ENCODE peak calls at places on chromosomes 6 and 20, in ten cellular contexts. M is MM.1S, X is aorta, J is GM23248, A is sigmoid colon, Q is left lung, P is lower leg skin, Z is astrocyte, K is Peyer's patch, U is heart right ventricle. F is an unnamed sample.

GRCh38 chr6:25035451-25036435 is 100.0 kb upstream of the RIPOR2 start:
- DNase-seq in M (no peak), X (no peak), J (no peak), A (no peak), Q (no peak), P (no peak), Z (peak), K (peak), U (no peak), F (no peak)

GRCh38 chr6:12516070-12516469 is 200.5 kb upstream of the PHACTR1 start:
- DNase-seq in M (peak), X (no peak), J (peak), A (no peak), Q (no peak), P (no peak), Z (no peak), K (no peak), U (no peak), F (no peak)

GRCh38 chr6:159898519-159898918 is 7.7 kb downstream of the MAS1 start:
- DNase-seq in M (no peak), X (no peak), J (no peak), A (no peak), Q (no peak), P (peak), Z (no peak), K (no peak), U (no peak), F (no peak)

GRCh38 chr6:155248021-155249001 is 15.5 kb upstream of the CLDN20 start:
- DNase-seq in M (no peak), X (no peak), J (peak), A (peak), Q (peak), P (peak), Z (peak), K (peak), U (no peak), F (no peak)

GRCh38 chr6:111294374-111294967 is 188.5 kb downstream of the REV3L start:
- DNase-seq in M (no peak), X (no peak), J (no peak), A (no peak), Q (no peak), P (no peak), Z (no peak), K (no peak), U (no peak), F (no peak)

GRCh38 chr20:1269850-1270249 is 3.8 kb downstream of the SNPH start:
- DNase-seq in M (no peak), X (no peak), J (no peak), A (no peak), Q (no peak), P (no peak), Z (no peak), K (no peak), U (no peak), F (no peak)

GRCh38 chr6:132130530-132131298 is 179.5 kb upstream of the CCN2 start:
- DNase-seq in M (no peak), X (peak), J (peak), A (peak), Q (no peak), P (peak), Z (peak), K (no peak), U (peak), F (peak)

GRCh38 chr20:7113577-7114466 is 346.3 kb downstream of the BMP2 start:
- DNase-seq in M (peak), X (no peak), J (peak), A (no peak), Q (no peak), P (no peak), Z (peak), K (no peak), U (peak), F (no peak)

GRCh38 chr6:7721654-7722053 is 4.2 kb upstream of the BMP6 start:
- DNase-seq in M (peak), X (no peak), J (peak), A (no peak), Q (no peak), P (no peak), Z (no peak), K (no peak), U (no peak), F (no peak)

GRCh38 chr6:131846023-131846663 is 38.3 kb downstream of the ENPP1 start:
- DNase-seq in M (no peak), X (no peak), J (no peak), A (no peak), Q (no peak), P (no peak), Z (no peak), K (no peak), U (no peak), F (no peak)

GRCh38 chr6:72182337-72183246 is 296.2 kb downstream of the RIMS1 start:
- DNase-seq in M (peak), X (no peak), J (peak), A (no peak), Q (peak), P (no peak), Z (peak), K (no peak), U (peak), F (no peak)

GRCh38 chr20:59042151-59042795 is at the start of gene PRELID3B:
- DNase-seq in M (no peak), X (no peak), J (peak), A (peak), Q (no peak), P (peak), Z (no peak), K (peak), U (no peak), F (no peak)

GRCh38 chr20:19973920-19974620 is 43.1 kb upstream of the NAA20 start:
- DNase-seq in M (no peak), X (peak), J (peak), A (peak), Q (peak), P (peak), Z (peak), K (peak), U (peak), F (peak)

GRCh38 chr6:157323114-157323923 is at the start of gene TMEM242:
- DNase-seq in M (peak), X (peak), J (peak), A (peak), Q (peak), P (peak), Z (peak), K (peak), U (peak), F (peak)

GRCh38 chr6:45479834-45480696 is 102.3 kb upstream of the SUPT3H start:
- DNase-seq in M (no peak), X (no peak), J (peak), A (no peak), Q (no peak), P (no peak), Z (peak), K (no peak), U (no peak), F (peak)

GRCh38 chr6:57116776-57117175 is 26.8 kb downstream of the ZNF451 start:
- DNase-seq in M (no peak), X (no peak), J (no peak), A (no peak), Q (no peak), P (no peak), Z (no peak), K (no peak), U (no peak), F (no peak)

GRCh38 chr6:47809863-47810262 is 28.0 kb downstream of the OPN5 start:
- DNase-seq in M (no peak), X (no peak), J (no peak), A (no peak), Q (no peak), P (no peak), Z (no peak), K (no peak), U (no peak), F (no peak)

GRCh38 chr6:127342296-127342945 is 988 bp downstream of the ECHDC1 start:
- DNase-seq in M (peak), X (no peak), J (peak), A (no peak), Q (no peak), P (no peak), Z (peak), K (no peak), U (no peak), F (peak)

GRCh38 chr6:128280960-128281359 is 239.4 kb downstream of the PTPRK start:
- DNase-seq in M (no peak), X (no peak), J (no peak), A (no peak), Q (no peak), P (no peak), Z (no peak), K (no peak), U (no peak), F (no peak)

GRCh38 chr6:10995114-10995707 is 48.9 kb downstream of the ELOVL2 start:
- DNase-seq in M (no peak), X (no peak), J (no peak), A (no peak), Q (no peak), P (no peak), Z (no peak), K (no peak), U (peak), F (no peak)

GRCh38 chr6:89690944-89691324 is 52.4 kb upstream of the LYRM2 start:
- DNase-seq in M (peak), X (no peak), J (no peak), A (no peak), Q (no peak), P (no peak), Z (no peak), K (no peak), U (no peak), F (no peak)

GRCh38 chr6:159107451-159108260 is 61.5 kb upstream of the FNDC1 start:
- DNase-seq in M (peak), X (no peak), J (no peak), A (no peak), Q (no peak), P (peak), Z (no peak), K (peak), U (no peak), F (no peak)

GRCh38 chr6:135196739-135197510 is 15.8 kb downstream of the MYB start:
- DNase-seq in M (no peak), X (no peak), J (no peak), A (no peak), Q (no peak), P (no peak), Z (no peak), K (no peak), U (no peak), F (no peak)
- H3K4me3 ChIP-seq in M (no peak), X (no peak), J (no peak), A (no peak), Q (no peak), P (no peak), Z (no peak), K (no peak), U (no peak), F (no peak)

GRCh38 chr6:96195272-96195671 is 179.5 kb downstream of the FUT9 start:
- DNase-seq in M (no peak), X (no peak), J (no peak), A (no peak), Q (no peak), P (no peak), Z (no peak), K (no peak), U (no peak), F (no peak)
- H3K4me3 ChIP-seq in M (no peak), X (no peak), J (no peak), A (no peak), Q (no peak), P (no peak), Z (no peak), K (no peak), U (no peak), F (no peak)

DNA sequence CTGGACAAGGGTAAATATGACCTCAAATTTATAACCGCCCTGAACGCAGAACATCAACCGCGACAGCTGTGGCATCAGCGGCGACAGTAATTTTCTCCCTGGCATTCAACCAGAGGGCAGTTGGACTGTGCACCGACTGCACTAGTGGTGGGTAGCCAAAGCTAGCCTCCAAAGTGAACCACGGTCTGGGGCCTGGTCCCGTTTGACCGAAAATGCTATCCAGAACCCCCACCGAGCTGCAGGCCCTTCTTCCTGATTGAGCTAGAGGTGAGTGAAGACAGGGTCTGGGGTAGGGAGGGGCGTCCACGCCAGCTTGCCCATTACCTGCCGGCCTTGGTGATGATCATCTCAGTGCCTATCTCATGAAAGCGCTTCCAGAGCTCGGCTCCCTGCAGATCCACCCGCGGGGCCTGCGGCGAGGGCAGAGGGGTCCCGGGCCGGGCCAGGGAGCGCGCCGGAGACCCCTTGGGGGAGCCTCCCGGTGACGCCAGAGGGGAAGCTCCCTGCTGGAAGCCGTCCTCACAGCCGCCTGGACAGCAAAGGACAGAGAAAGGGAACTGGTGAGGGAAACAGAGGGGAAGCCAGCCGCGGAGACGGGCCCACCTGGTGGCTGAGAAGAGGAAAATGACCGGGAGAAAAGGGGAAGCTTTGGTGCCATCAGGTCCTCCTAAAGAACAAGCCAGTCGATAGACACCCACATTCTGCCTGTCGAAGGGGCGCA is 2.0 kb downstream of the TBX18 start:
- DNase-seq in M (no peak), X (peak), J (peak), A (no peak), Q (peak), P (no peak), Z (peak), K (no peak), U (peak), F (no peak)
- H3K4me3 ChIP-seq in M (no peak), X (peak), J (peak), A (peak), Q (no peak), P (peak), Z (peak), K (peak), U (peak), F (peak)

DNA sequence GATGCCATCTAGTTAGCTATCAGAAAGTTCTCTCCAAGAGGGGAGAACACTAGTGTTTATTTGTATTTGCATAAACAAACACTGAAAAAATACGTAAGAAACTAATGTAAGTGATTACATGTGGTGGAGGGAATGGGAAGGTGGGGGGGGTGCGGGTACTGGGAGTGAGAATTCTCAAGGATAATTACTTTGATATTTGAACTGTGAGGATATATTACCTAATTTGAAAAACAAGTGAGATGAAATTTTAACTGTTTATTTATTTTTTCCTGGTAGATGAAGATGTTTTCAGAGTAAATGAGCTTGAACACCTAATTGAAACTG is 54.7 kb downstream of the VEGFA start:
- DNase-seq in M (no peak), X (no peak), J (no peak), A (no peak), Q (no peak), P (no peak), Z (no peak), K (no peak), U (no peak), F (no peak)
- H3K4me3 ChIP-seq in M (no peak), X (no peak), J (no peak), A (no peak), Q (no peak), P (no peak), Z (no peak), K (no peak), U (no peak), F (no peak)

GRCh38 chr6:151325075-151326050 is 66.0 kb downstream of the ZBTB2 start:
- DNase-seq in M (no peak), X (peak), J (peak), A (peak), Q (peak), P (peak), Z (peak), K (peak), U (peak), F (peak)
- H3K4me3 ChIP-seq in M (peak), X (peak), J (peak), A (peak), Q (peak), P (peak), Z (peak), K (peak), U (peak), F (peak)